ENCODE peak calls at places on chromosomes 16 and 17, in six cellular contexts. O is CD8-positive, alpha-beta T cell; T is activated CD4-positive, alpha-beta T cell treated with anti-CD3 and anti-CD28 coated beads, Interleukin-2, amount 50 U/mL, for 1 hour; X is nephron progenitor cell; L is GM23248; B is astrocyte of the spinal cord. M is an unnamed sample.

GRCh38 chr16:89574681-89575246 is 794 bp upstream of the CPNE7 start:
- DNase-seq in B (peak), O (peak), T (peak), X (peak), L (peak), M (peak)

GRCh38 chr17:19270347-19270950 is 33.3 kb downstream of the EPN2 start:
- DNase-seq in T (no peak), B (no peak), X (no peak), L (no peak), O (no peak), M (peak)

GRCh38 chr16:85422124-85422373 is 191.1 kb upstream of the GSE1 start:
- DNase-seq in O (no peak), B (no peak), T (no peak), L (no peak), X (no peak), M (no peak)

GRCh38 chr17:62826956-62827355 is 18.8 kb upstream of the MARCHF10 start:
- DNase-seq in O (no peak), L (no peak), X (no peak), T (no peak), B (no peak), M (no peak)

GRCh38 chr16:88804552-88805339 is 1.2 kb downstream of the CDT1 start:
- DNase-seq in X (no peak), T (no peak), B (no peak), O (no peak), L (peak), M (peak)

GRCh38 chr16:67278773-67279295 is 498 bp upstream of the PLEKHG4 start:
- DNase-seq in B (no peak), T (peak), L (peak), X (no peak), O (peak), M (no peak)

GRCh38 chr17:51668963-51669246 is 408.6 kb downstream of the UTP18 start:
- DNase-seq in L (no peak), X (no peak), B (no peak), O (no peak), T (no peak), M (no peak)

GRCh38 chr16:74740795-74741304 is 33.8 kb downstream of the FA2H start:
- DNase-seq in L (peak), T (no peak), X (no peak), B (peak), O (no peak), M (peak)

GRCh38 chr16:86319871-86320270 is 190.5 kb upstream of the FOXF1 start:
- DNase-seq in T (no peak), L (peak), O (no peak), B (no peak), X (no peak), M (no peak)

GRCh38 chr17:42795061-42795460 is 3.4 kb downstream of the COA3 start:
- DNase-seq in X (no peak), T (no peak), O (no peak), B (no peak), L (no peak), M (no peak)

GRCh38 chr17:83067718-83068261 is 11.6 kb upstream of the METRNL start:
- DNase-seq in L (peak), X (peak), B (no peak), T (no peak), O (no peak), M (peak)

GRCh38 chr17:76968707-76969597 is 100.7 kb downstream of the MGAT5B start:
- DNase-seq in B (peak), T (peak), X (peak), O (peak), L (no peak), M (peak)

GRCh38 chr17:63832014-63832413 is 4.6 kb upstream of the FTSJ3 start:
- DNase-seq in O (no peak), T (no peak), L (no peak), X (no peak), B (no peak), M (no peak)

GRCh38 chr17:7249830-7250229 is 1.7 kb downstream of the CTDNEP1 start:
- DNase-seq in L (no peak), O (no peak), X (no peak), B (no peak), T (no peak), M (no peak)

GRCh38 chr17:72839086-72839728 is 253.3 kb downstream of the SLC39A11 start:
- DNase-seq in X (no peak), O (no peak), B (no peak), T (no peak), L (no peak), M (no peak)

GRCh38 chr17:81285179-81285878 is 9.8 kb downstream of the SLC38A10 start:
- DNase-seq in O (peak), L (no peak), T (peak), X (no peak), B (peak), M (peak)

GRCh38 chr17:61531223-61531622 is 59.8 kb downstream of the NACA2 start:
- DNase-seq in B (no peak), T (no peak), L (no peak), X (no peak), O (no peak), M (no peak)

GRCh38 chr17:44598932-44599297 is 41.6 kb downstream of the FZD2 start:
- DNase-seq in O (no peak), X (no peak), T (no peak), L (no peak), B (no peak), M (no peak)

GRCh38 chr17:49191407-49191916 is 18.9 kb downstream of the GNGT2 start:
- DNase-seq in O (no peak), X (no peak), T (no peak), B (no peak), L (peak), M (no peak)

GRCh38 chr16:6016530-6017184 is 919.1 kb upstream of the EEF2KMT start:
- DNase-seq in O (no peak), T (no peak), B (peak), L (peak), X (peak), M (no peak)

GRCh38 chr17:63246344-63246743 is 199.8 kb downstream of the CYB561 start:
- DNase-seq in L (peak), B (no peak), T (no peak), O (no peak), X (no peak), M (no peak)

GRCh38 chr16:46632778-46633733 is 11.9 kb upstream of the SHCBP1 start:
- DNase-seq in L (no peak), O (no peak), B (no peak), X (peak), T (no peak), M (no peak)

GRCh38 chr16:88284626-88285513 is 97.9 kb upstream of the ZNF469 start:
- DNase-seq in B (no peak), T (no peak), L (no peak), O (no peak), X (no peak), M (no peak)

GRCh38 chr16:306911-307370 is 24.0 kb downstream of the PDIA2 start:
- DNase-seq in T (no peak), O (no peak), X (no peak), B (no peak), L (no peak), M (no peak)

GRCh38 chr16:814974-815373 is 14.4 kb upstream of the GNG13 start:
- DNase-seq in T (no peak), B (peak), X (no peak), L (peak), O (no peak), M (no peak)

GRCh38 chr17:1999557-2000251 is 25.4 kb downstream of the RTN4RL1 start:
- DNase-seq in X (no peak), O (no peak), B (no peak), L (peak), T (no peak), M (no peak)

GRCh38 chr16:24298539-24298938 is 42.4 kb downstream of the CACNG3 start:
- DNase-seq in L (no peak), O (no peak), X (no peak), B (no peak), T (no peak), M (no peak)

GRCh38 chr17:63537001-63537400 is 13.3 kb upstream of the DCAF7 start:
- DNase-seq in B (no peak), X (no peak), O (no peak), L (no peak), T (no peak), M (no peak)

GRCh38 chr16:2150418-2151187 is 2.2 kb downstream of the RAB26 start:
- DNase-seq in O (no peak), T (no peak), X (no peak), B (peak), L (no peak), M (peak)

GRCh38 chr17:80254396-80255241 is 6.0 kb upstream of the RNF213 start:
- DNase-seq in L (peak), X (no peak), O (no peak), B (peak), T (peak), M (no peak)

GRCh38 chr17:4678448-4679026 is 25.4 kb downstream of the PELP1 start:
- DNase-seq in L (peak), X (no peak), O (no peak), B (peak), T (no peak), M (no peak)